ENCODE peak calls at places on chromosomes 1 and 21, in seven cellular contexts. One of them, this sample, is unnamed.

GRCh38 chr1:10399487-10399917 is 638 bp downstream of the PGD start:
- DNase-seq in body of pancreas: peak
- DNase-seq in Peyer's patch: no peak
- DNase-seq in cardiac muscle cell: peak
- DNase-seq in progenitor cell of endocrine pancreas: no peak
- DNase-seq in epithelial cell of esophagus: peak
- DNase-seq in IMR-90: peak
- DNase-seq in this sample: no peak

GRCh38 chr1:199704231-199704630 is 323.3 kb upstream of the NR5A2 start:
- DNase-seq in body of pancreas: no peak
- DNase-seq in progenitor cell of endocrine pancreas: no peak
- DNase-seq in epithelial cell of esophagus: no peak
- DNase-seq in cardiac muscle cell: no peak
- DNase-seq in IMR-90: no peak
- DNase-seq in Peyer's patch: no peak
- DNase-seq in this sample: no peak

GRCh38 chr21:35575280-35575915 is 484.9 kb downstream of the SETD4 start:
- DNase-seq in cardiac muscle cell: no peak
- DNase-seq in body of pancreas: no peak
- DNase-seq in Peyer's patch: no peak
- DNase-seq in epithelial cell of esophagus: peak
- DNase-seq in progenitor cell of endocrine pancreas: no peak
- DNase-seq in IMR-90: peak
- DNase-seq in this sample: no peak

GRCh38 chr1:66333463-66334232 is 200.3 kb upstream of the SGIP1 start:
- DNase-seq in cardiac muscle cell: peak
- DNase-seq in body of pancreas: no peak
- DNase-seq in epithelial cell of esophagus: no peak
- DNase-seq in IMR-90: no peak
- DNase-seq in progenitor cell of endocrine pancreas: no peak
- DNase-seq in Peyer's patch: no peak
- DNase-seq in this sample: no peak

GRCh38 chr1:33097762-33098161 is 16.8 kb downstream of the AZIN2 start:
- DNase-seq in IMR-90: no peak
- DNase-seq in body of pancreas: no peak
- DNase-seq in epithelial cell of esophagus: no peak
- DNase-seq in cardiac muscle cell: no peak
- DNase-seq in progenitor cell of endocrine pancreas: no peak
- DNase-seq in Peyer's patch: no peak
- DNase-seq in this sample: no peak

GRCh38 chr1:154696460-154696859 is 88.5 kb upstream of the ADAR start:
- DNase-seq in epithelial cell of esophagus: no peak
- DNase-seq in cardiac muscle cell: no peak
- DNase-seq in progenitor cell of endocrine pancreas: no peak
- DNase-seq in IMR-90: no peak
- DNase-seq in body of pancreas: no peak
- DNase-seq in Peyer's patch: no peak
- DNase-seq in this sample: no peak

GRCh38 chr1:24946861-24947658 is 17.0 kb upstream of the RUNX3 start:
- DNase-seq in epithelial cell of esophagus: no peak
- DNase-seq in Peyer's patch: no peak
- DNase-seq in body of pancreas: no peak
- DNase-seq in cardiac muscle cell: no peak
- DNase-seq in progenitor cell of endocrine pancreas: no peak
- DNase-seq in IMR-90: peak
- DNase-seq in this sample: no peak

GRCh38 chr1:206540044-206540758 is 32.9 kb downstream of the RASSF5 start:
- DNase-seq in Peyer's patch: peak
- DNase-seq in epithelial cell of esophagus: no peak
- DNase-seq in body of pancreas: peak
- DNase-seq in cardiac muscle cell: peak
- DNase-seq in progenitor cell of endocrine pancreas: no peak
- DNase-seq in IMR-90: no peak
- DNase-seq in this sample: peak

GRCh38 chr1:44801491-44802305 is 1.5 kb downstream of the PLK3 start:
- DNase-seq in epithelial cell of esophagus: peak
- DNase-seq in cardiac muscle cell: peak
- DNase-seq in Peyer's patch: peak
- DNase-seq in IMR-90: no peak
- DNase-seq in body of pancreas: no peak
- DNase-seq in progenitor cell of endocrine pancreas: no peak
- DNase-seq in this sample: no peak

GRCh38 chr21:25986928-25987327 is 183.6 kb downstream of the APP start:
- DNase-seq in body of pancreas: no peak
- DNase-seq in IMR-90: no peak
- DNase-seq in progenitor cell of endocrine pancreas: no peak
- DNase-seq in Peyer's patch: no peak
- DNase-seq in cardiac muscle cell: no peak
- DNase-seq in epithelial cell of esophagus: no peak
- DNase-seq in this sample: no peak

GRCh38 chr1:195045072-195045471 is 1563.2 kb downstream of the KCNT2 start:
- DNase-seq in IMR-90: no peak
- DNase-seq in body of pancreas: no peak
- DNase-seq in progenitor cell of endocrine pancreas: no peak
- DNase-seq in Peyer's patch: no peak
- DNase-seq in cardiac muscle cell: no peak
- DNase-seq in epithelial cell of esophagus: no peak
- DNase-seq in this sample: no peak

GRCh38 chr1:55463814-55464445 is 248.8 kb upstream of the USP24 start:
- DNase-seq in progenitor cell of endocrine pancreas: no peak
- DNase-seq in Peyer's patch: no peak
- DNase-seq in cardiac muscle cell: no peak
- DNase-seq in body of pancreas: no peak
- DNase-seq in epithelial cell of esophagus: no peak
- DNase-seq in IMR-90: no peak
- DNase-seq in this sample: no peak

GRCh38 chr1:240739139-240739538 is 127.2 kb upstream of the GREM2 start:
- DNase-seq in IMR-90: no peak
- DNase-seq in progenitor cell of endocrine pancreas: no peak
- DNase-seq in epithelial cell of esophagus: no peak
- DNase-seq in Peyer's patch: no peak
- DNase-seq in body of pancreas: no peak
- DNase-seq in cardiac muscle cell: peak
- DNase-seq in this sample: no peak

DNA sequence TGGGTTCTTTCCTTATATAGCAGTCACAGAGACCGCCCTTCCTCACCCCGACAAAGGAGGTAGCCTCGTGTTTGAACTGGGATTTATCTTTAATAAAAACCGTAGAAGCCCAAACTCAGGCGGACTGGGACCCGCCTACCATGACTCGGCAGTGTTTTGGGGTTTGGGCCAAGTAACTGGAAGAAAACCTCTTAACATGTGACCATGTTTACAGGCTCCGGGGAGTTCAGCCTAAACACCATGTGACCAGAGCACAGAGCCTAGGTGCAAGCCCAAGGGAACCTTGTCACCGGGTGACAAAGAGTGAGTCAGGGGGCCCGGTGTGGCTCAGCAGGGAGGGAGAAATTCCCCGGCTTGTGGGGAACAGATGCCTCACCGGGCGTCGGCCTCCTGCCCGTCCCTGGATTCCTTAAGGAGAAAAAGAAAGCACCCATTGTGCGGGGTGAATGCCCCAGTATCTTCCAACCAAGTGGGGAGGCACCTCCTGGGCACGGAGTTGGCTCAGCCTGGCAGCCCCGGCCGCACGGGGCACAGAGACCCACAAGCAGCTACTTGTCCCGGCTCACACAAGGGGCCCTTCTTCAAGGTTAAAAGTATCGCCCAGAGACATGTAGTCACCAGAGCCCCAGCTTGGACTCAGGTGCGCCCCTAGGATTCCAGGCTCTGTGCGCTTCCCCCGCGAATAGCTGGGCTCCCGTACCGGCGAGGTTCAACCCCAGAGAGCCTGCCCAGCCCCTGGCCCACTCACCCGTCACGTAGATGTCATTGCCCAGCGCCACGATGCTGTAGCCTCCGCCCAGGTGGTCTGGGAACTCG is 1.4 kb downstream of the KLHL21 start:
- DNase-seq in epithelial cell of esophagus: peak
- DNase-seq in body of pancreas: peak
- DNase-seq in cardiac muscle cell: peak
- DNase-seq in IMR-90: peak
- DNase-seq in Peyer's patch: peak
- DNase-seq in progenitor cell of endocrine pancreas: no peak
- DNase-seq in this sample: peak
- TF ChIP-seq CTCF in epithelial cell of esophagus: no peak
- TF ChIP-seq CTCF in body of pancreas: no peak
- TF ChIP-seq CTCF in cardiac muscle cell: no peak
- TF ChIP-seq CTCF in IMR-90: no peak
- TF ChIP-seq CTCF in Peyer's patch: no peak
- TF ChIP-seq CTCF in progenitor cell of endocrine pancreas: no peak
- TF ChIP-seq CTCF in this sample: no peak

GRCh38 chr1:31371560-31371959 is 1.3 kb downstream of the FABP3 start:
- DNase-seq in Peyer's patch: no peak
- DNase-seq in IMR-90: no peak
- DNase-seq in cardiac muscle cell: no peak
- DNase-seq in epithelial cell of esophagus: no peak
- DNase-seq in progenitor cell of endocrine pancreas: no peak
- DNase-seq in body of pancreas: peak
- DNase-seq in this sample: no peak

GRCh38 chr1:31374511-31375196 is 1.8 kb upstream of the FABP3 start:
- DNase-seq in body of pancreas: peak
- DNase-seq in cardiac muscle cell: peak
- DNase-seq in progenitor cell of endocrine pancreas: no peak
- DNase-seq in IMR-90: peak
- DNase-seq in epithelial cell of esophagus: no peak
- DNase-seq in Peyer's patch: no peak
- DNase-seq in this sample: no peak

GRCh38 chr1:31372051-31372450 is 825 bp downstream of the FABP3 start:
- DNase-seq in epithelial cell of esophagus: no peak
- DNase-seq in Peyer's patch: no peak
- DNase-seq in progenitor cell of endocrine pancreas: no peak
- DNase-seq in body of pancreas: no peak
- DNase-seq in cardiac muscle cell: no peak
- DNase-seq in IMR-90: no peak
- DNase-seq in this sample: no peak

GRCh38 chr1:31373897-31374486 is 1.1 kb upstream of the FABP3 start:
- DNase-seq in Peyer's patch: no peak
- DNase-seq in epithelial cell of esophagus: no peak
- DNase-seq in body of pancreas: no peak
- DNase-seq in IMR-90: no peak
- DNase-seq in progenitor cell of endocrine pancreas: no peak
- DNase-seq in cardiac muscle cell: no peak
- DNase-seq in this sample: no peak

GRCh38 chr1:31372961-31373896 is at the start of gene FABP3:
- DNase-seq in cardiac muscle cell: peak
- DNase-seq in IMR-90: peak
- DNase-seq in body of pancreas: peak
- DNase-seq in epithelial cell of esophagus: peak
- DNase-seq in Peyer's patch: peak
- DNase-seq in progenitor cell of endocrine pancreas: peak
- DNase-seq in this sample: peak
- TF ChIP-seq CTCF in cardiac muscle cell: no peak
- TF ChIP-seq CTCF in IMR-90: no peak
- TF ChIP-seq CTCF in body of pancreas: no peak
- TF ChIP-seq CTCF in epithelial cell of esophagus: no peak
- TF ChIP-seq CTCF in Peyer's patch: no peak
- TF ChIP-seq CTCF in progenitor cell of endocrine pancreas: peak
- TF ChIP-seq CTCF in this sample: no peak

GRCh38 chr1:46306159-46306530 is 2.6 kb downstream of the UQCRH start:
- DNase-seq in epithelial cell of esophagus: no peak
- DNase-seq in body of pancreas: no peak
- DNase-seq in progenitor cell of endocrine pancreas: no peak
- DNase-seq in cardiac muscle cell: no peak
- DNase-seq in IMR-90: no peak
- DNase-seq in Peyer's patch: no peak
- DNase-seq in this sample: no peak

GRCh38 chr1:46315669-46316403 is 12.3 kb downstream of the UQCRH start:
- DNase-seq in progenitor cell of endocrine pancreas: no peak
- DNase-seq in IMR-90: peak
- DNase-seq in cardiac muscle cell: no peak
- DNase-seq in body of pancreas: no peak
- DNase-seq in epithelial cell of esophagus: peak
- DNase-seq in Peyer's patch: no peak
- DNase-seq in this sample: no peak

GRCh38 chr1:46309401-46310159 is 6.1 kb downstream of the UQCRH start:
- DNase-seq in epithelial cell of esophagus: no peak
- DNase-seq in body of pancreas: no peak
- DNase-seq in Peyer's patch: no peak
- DNase-seq in progenitor cell of endocrine pancreas: no peak
- DNase-seq in cardiac muscle cell: no peak
- DNase-seq in IMR-90: no peak
- DNase-seq in this sample: no peak

DNA sequence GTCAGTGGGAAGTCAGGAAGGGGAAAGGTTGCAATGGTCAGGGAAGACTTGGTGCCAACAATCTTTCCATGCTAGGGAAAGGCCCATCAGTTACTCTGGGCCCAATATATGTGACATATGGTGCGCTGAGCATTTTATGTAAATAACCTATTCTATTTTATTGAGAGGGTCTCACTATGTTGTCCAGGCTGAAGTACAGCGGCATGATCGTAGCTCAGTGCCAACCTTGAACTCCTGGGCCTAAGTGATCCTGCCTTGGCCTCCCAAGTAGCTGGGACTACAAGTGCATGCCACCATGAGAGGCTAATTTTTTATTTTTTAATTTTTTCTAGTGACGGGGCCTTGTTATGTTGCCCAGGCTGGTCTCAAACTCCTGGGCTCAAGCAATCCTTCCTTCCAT is 6.8 kb downstream of the UQCRH start:
- DNase-seq in epithelial cell of esophagus: no peak
- DNase-seq in IMR-90: no peak
- DNase-seq in cardiac muscle cell: no peak
- DNase-seq in body of pancreas: no peak
- DNase-seq in progenitor cell of endocrine pancreas: no peak
- DNase-seq in Peyer's patch: no peak
- DNase-seq in this sample: no peak
- TF ChIP-seq CTCF in epithelial cell of esophagus: no peak
- TF ChIP-seq CTCF in IMR-90: no peak
- TF ChIP-seq CTCF in cardiac muscle cell: no peak
- TF ChIP-seq CTCF in body of pancreas: no peak
- TF ChIP-seq CTCF in progenitor cell of endocrine pancreas: no peak
- TF ChIP-seq CTCF in Peyer's patch: no peak
- TF ChIP-seq CTCF in this sample: no peak

GRCh38 chr1:22024485-22025367 is 23.3 kb downstream of the CELA3A start:
- DNase-seq in cardiac muscle cell: peak
- DNase-seq in epithelial cell of esophagus: no peak
- DNase-seq in IMR-90: peak
- DNase-seq in body of pancreas: peak
- DNase-seq in progenitor cell of endocrine pancreas: peak
- DNase-seq in Peyer's patch: peak
- DNase-seq in this sample: no peak

GRCh38 chr1:22021061-22021460 is 19.6 kb downstream of the CELA3A start:
- DNase-seq in body of pancreas: no peak
- DNase-seq in IMR-90: no peak
- DNase-seq in epithelial cell of esophagus: no peak
- DNase-seq in progenitor cell of endocrine pancreas: no peak
- DNase-seq in Peyer's patch: no peak
- DNase-seq in cardiac muscle cell: no peak
- DNase-seq in this sample: no peak

GRCh38 chr1:22018583-22019559 is 17.4 kb downstream of the CELA3A start:
- DNase-seq in progenitor cell of endocrine pancreas: no peak
- DNase-seq in body of pancreas: peak
- DNase-seq in IMR-90: peak
- DNase-seq in cardiac muscle cell: peak
- DNase-seq in epithelial cell of esophagus: peak
- DNase-seq in Peyer's patch: peak
- DNase-seq in this sample: peak
- TF ChIP-seq CTCF in progenitor cell of endocrine pancreas: peak
- TF ChIP-seq CTCF in body of pancreas: no peak
- TF ChIP-seq CTCF in IMR-90: peak
- TF ChIP-seq CTCF in cardiac muscle cell: peak
- TF ChIP-seq CTCF in epithelial cell of esophagus: peak
- TF ChIP-seq CTCF in Peyer's patch: no peak
- TF ChIP-seq CTCF in this sample: no peak

GRCh38 chr1:220556641-220557040 is 28.7 kb downstream of the MARK1 start:
- DNase-seq in IMR-90: no peak
- DNase-seq in cardiac muscle cell: no peak
- DNase-seq in progenitor cell of endocrine pancreas: no peak
- DNase-seq in body of pancreas: no peak
- DNase-seq in Peyer's patch: no peak
- DNase-seq in epithelial cell of esophagus: peak
- DNase-seq in this sample: no peak
- TF ChIP-seq CTCF in IMR-90: no peak
- TF ChIP-seq CTCF in cardiac muscle cell: no peak
- TF ChIP-seq CTCF in progenitor cell of endocrine pancreas: no peak
- TF ChIP-seq CTCF in body of pancreas: no peak
- TF ChIP-seq CTCF in Peyer's patch: no peak
- TF ChIP-seq CTCF in epithelial cell of esophagus: no peak
- TF ChIP-seq CTCF in this sample: no peak